ENCODE peak calls at places on chromosomes 11 and 22, in four cellular contexts. G is A549, P is cardiac muscle cell, X is mammary epithelial cell. M is an unnamed sample.

GRCh38 chr11:19951558-19952083 is 208.7 kb downstream of the DBX1 start:
- DNase-seq in G (peak), P (peak), X (peak), M (peak)

GRCh38 chr11:95490625-95491024 is 259.6 kb upstream of the SESN3 start:
- DNase-seq in G (no peak), P (no peak), X (no peak), M (no peak)

GRCh38 chr22:36350751-36351594 is 36.8 kb downstream of the MYH9 start:
- DNase-seq in G (peak), P (no peak), X (peak), M (no peak)

GRCh38 chr11:85758026-85758425 is 52.9 kb downstream of the SYTL2 start:
- DNase-seq in G (no peak), P (no peak), X (no peak), M (no peak)

GRCh38 chr11:5293028-5293427 is 8.7 kb downstream of the OR51B4 start:
- DNase-seq in G (no peak), P (no peak), X (no peak), M (no peak)

GRCh38 chr11:78773077-78773476 is 198.4 kb upstream of the NARS2 start:
- DNase-seq in G (no peak), P (peak), X (no peak), M (no peak)

GRCh38 chr22:41619979-41620645 is 731 bp downstream of the DESI1 start:
- DNase-seq in G (no peak), P (no peak), X (peak), M (no peak)

GRCh38 chr22:50272103-50272782 is 2.1 kb upstream of the MAPK11 start:
- DNase-seq in G (no peak), P (no peak), X (no peak), M (no peak)

GRCh38 chr11:86798988-86799387 is 1.4 kb upstream of the PRSS23 start:
- DNase-seq in G (no peak), P (peak), X (no peak), M (no peak)

GRCh38 chr11:126502159-126502558 is 146.7 kb downstream of the ST3GAL4 start:
- DNase-seq in G (no peak), P (no peak), X (peak), M (no peak)

GRCh38 chr11:3162410-3163240 is 2.5 kb downstream of the OSBPL5 start:
- DNase-seq in G (no peak), P (no peak), X (no peak), M (no peak)

DNA sequence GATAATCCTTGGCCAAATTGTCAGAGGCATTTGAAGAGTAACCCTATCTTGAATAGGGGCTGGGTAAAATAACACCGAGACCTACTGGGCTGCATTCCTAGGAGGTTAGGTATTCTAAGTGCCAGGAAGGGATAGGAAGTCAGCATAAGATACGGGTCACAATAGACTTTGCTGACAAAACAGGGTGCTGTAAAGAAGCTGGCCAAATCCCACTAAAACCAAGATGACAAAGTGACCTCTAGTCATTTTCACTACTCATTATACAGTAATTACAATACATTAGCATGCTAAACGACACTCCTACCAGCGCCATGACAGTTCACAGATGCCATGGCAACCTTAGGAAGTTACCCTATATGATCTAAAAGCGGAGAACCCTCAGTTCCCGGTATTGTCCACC is 964 bp upstream of the REXO2 start:
- DNase-seq in G (no peak), P (no peak), X (peak), M (no peak)
- H3K27ac ChIP-seq in G (peak), P (no peak), X (peak), M (no peak)

GRCh38 chr11:43941257-43941879 is 1.1 kb upstream of the C11orf96 start:
- DNase-seq in G (no peak), P (peak), X (no peak), M (no peak)

GRCh38 chr11:43943931-43944751 is 1.7 kb downstream of the C11orf96 start:
- DNase-seq in G (peak), P (peak), X (peak), M (no peak)

GRCh38 chr11:43943357-43943930 is 1.0 kb downstream of the C11orf96 start:
- DNase-seq in G (no peak), P (peak), X (no peak), M (no peak)

GRCh38 chr11:43944761-43945311 is 2.4 kb downstream of the C11orf96 start:
- DNase-seq in G (peak), P (peak), X (peak), M (no peak)

DNA sequence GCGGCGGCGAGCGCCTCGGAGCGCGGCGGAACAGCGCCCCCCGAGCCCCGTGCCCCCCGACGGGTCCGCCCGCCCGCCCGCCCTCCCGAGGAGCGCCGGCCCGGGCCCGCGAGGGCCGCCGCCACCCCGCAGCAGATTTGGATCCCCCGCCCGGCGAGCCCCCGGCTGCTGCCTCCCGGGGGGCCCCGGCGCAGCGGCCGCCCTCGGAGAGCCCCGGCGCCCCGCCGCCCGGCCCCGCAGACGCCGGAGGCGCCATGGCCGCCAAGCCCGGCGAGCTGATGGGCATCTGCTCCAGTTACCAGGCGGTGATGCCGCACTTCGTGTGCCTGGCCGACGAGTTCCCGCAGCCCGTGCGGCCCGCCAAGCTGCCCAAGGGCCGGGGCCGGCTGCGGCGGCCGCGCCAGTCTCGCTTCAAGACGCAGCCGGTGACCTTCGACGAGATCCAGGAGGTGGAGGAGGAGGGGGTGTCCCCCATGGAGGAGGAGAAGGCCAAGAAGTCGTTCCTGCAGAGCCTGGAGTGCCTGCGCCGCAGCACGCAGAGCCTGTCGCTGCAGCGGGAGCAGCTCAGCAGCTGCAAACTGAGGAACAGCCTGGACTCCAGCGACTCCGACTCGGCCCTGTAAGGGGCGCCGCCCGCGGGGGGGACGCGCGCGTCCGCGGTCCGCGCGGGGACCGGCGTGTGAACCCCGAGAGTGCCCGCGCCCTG is 367 bp downstream of the C11orf96 start:
- DNase-seq in G (peak), P (peak), X (no peak), M (peak)
- H3K27ac ChIP-seq in G (peak), P (peak), X (no peak), M (no peak)

GRCh38 chr11:71371674-71372069 is 76.5 kb downstream of the DHCR7 start:
- DNase-seq in G (no peak), P (no peak), X (no peak), M (no peak)
- H3K27ac ChIP-seq in G (no peak), P (no peak), X (no peak), M (no peak)

GRCh38 chr22:25149014-25149413 is 50.6 kb upstream of the CRYBB3 start:
- DNase-seq in G (no peak), P (no peak), X (no peak), M (no peak)

GRCh38 chr22:25148149-25148691 is 51.4 kb upstream of the CRYBB3 start:
- DNase-seq in G (no peak), P (peak), X (no peak), M (no peak)

GRCh38 chr22:25146311-25146710 is 53.3 kb upstream of the CRYBB3 start:
- DNase-seq in G (no peak), P (no peak), X (no peak), M (no peak)

GRCh38 chr22:25144522-25144921 is 55.1 kb upstream of the CRYBB3 start:
- DNase-seq in G (no peak), P (no peak), X (no peak), M (no peak)

DNA sequence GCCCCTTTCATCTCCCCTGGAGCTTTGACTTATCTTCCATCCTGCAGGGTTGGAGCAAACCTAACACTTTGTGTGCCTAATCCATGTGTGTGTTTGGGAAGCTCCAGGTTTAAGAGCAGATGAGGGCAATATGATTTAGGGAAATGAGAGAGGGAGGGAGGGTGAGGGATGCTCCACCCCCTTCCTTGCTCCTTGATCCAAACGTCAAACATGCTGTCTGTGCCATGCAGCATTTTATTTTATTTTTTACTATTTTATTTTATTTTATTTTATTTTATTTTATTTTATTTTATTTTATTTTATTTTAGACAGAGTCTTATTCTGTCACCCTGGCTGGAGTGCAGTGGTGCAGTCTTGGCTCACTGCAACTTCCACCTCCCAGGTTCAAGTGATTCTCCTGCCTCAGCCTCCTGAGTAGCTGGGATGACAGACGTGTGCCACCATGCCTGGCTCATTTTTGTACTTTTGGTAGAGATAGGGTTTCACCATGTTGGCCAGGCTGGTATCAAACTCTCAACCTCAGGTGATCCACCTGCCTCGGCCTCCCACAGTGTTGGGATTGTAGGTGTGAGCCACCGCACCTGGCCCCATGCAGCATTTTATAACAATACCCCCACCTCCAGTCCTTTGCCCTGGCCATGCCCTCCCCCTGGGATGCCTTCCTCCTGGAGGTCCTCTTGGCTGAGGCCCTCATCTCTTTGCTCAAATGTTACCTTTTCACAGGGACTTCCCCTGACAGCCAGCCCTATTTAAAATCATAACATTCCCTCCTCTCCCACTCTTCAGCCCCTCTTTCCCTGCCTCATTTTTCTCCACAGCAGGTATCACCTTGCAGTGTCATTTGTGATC is 52.5 kb upstream of the CRYBB3 start:
- DNase-seq in G (no peak), P (no peak), X (no peak), M (no peak)
- H3K27ac ChIP-seq in G (no peak), P (no peak), X (no peak), M (no peak)

GRCh38 chr22:46657655-46657953 is 37.4 kb downstream of the GRAMD4 start:
- DNase-seq in G (no peak), P (no peak), X (no peak), M (no peak)

GRCh38 chr22:46659791-46660186 is 39.6 kb downstream of the GRAMD4 start:
- DNase-seq in G (no peak), P (no peak), X (no peak), M (no peak)

GRCh38 chr22:46660604-46661201 is 40.5 kb downstream of the GRAMD4 start:
- DNase-seq in G (no peak), P (no peak), X (peak), M (no peak)

GRCh38 chr22:46657996-46658947 is 38.1 kb downstream of the GRAMD4 start:
- DNase-seq in G (no peak), P (no peak), X (peak), M (no peak)

DNA sequence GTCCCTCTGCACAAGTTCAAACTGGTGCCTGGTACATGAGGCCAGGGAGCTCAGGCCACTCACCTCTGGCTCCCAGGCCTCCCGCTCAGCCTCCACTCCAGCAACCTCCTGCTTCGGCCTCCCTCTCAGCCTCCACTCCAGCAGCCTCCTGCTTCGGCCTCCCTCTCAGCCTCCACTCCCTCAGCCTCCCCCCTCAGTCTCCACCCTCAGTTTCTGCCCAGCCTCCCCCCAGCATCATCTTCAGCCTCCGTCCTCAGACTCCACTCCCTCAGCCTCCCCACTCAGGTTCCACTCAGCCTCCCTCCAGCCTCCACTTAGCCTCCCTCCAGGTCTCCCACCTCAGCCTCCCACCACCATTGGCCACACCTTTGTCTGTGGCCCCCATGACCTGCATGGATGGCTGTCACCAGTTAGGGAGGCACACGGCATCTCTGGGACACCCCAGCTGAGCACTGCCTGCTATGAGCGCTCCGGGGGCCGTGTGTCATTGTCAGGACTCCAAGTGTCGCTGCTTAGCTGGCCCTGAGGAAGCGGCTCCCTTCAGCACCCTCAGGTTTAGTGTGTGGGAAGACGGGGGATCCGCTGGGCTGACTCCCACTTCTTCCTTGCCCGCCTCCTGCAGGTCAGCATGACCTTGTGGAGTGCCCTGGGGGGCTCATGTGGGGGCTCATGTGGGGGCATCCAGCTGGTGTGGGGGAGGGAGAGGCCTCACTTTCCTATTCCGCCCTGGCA is 39.0 kb downstream of the GRAMD4 start:
- DNase-seq in G (no peak), P (no peak), X (no peak), M (no peak)
- H3K27ac ChIP-seq in G (no peak), P (no peak), X (no peak), M (no peak)

GRCh38 chr22:23294221-23294620 is 113.9 kb downstream of the BCR start:
- DNase-seq in G (no peak), P (no peak), X (no peak), M (no peak)

GRCh38 chr22:23293720-23294119 is 113.4 kb downstream of the BCR start:
- DNase-seq in G (no peak), P (no peak), X (no peak), M (no peak)

GRCh38 chr22:23291806-23292452 is 111.6 kb downstream of the BCR start:
- DNase-seq in G (no peak), P (no peak), X (no peak), M (no peak)

GRCh38 chr22:23289851-23290724 is 109.8 kb downstream of the BCR start:
- DNase-seq in G (peak), P (peak), X (peak), M (peak)

DNA sequence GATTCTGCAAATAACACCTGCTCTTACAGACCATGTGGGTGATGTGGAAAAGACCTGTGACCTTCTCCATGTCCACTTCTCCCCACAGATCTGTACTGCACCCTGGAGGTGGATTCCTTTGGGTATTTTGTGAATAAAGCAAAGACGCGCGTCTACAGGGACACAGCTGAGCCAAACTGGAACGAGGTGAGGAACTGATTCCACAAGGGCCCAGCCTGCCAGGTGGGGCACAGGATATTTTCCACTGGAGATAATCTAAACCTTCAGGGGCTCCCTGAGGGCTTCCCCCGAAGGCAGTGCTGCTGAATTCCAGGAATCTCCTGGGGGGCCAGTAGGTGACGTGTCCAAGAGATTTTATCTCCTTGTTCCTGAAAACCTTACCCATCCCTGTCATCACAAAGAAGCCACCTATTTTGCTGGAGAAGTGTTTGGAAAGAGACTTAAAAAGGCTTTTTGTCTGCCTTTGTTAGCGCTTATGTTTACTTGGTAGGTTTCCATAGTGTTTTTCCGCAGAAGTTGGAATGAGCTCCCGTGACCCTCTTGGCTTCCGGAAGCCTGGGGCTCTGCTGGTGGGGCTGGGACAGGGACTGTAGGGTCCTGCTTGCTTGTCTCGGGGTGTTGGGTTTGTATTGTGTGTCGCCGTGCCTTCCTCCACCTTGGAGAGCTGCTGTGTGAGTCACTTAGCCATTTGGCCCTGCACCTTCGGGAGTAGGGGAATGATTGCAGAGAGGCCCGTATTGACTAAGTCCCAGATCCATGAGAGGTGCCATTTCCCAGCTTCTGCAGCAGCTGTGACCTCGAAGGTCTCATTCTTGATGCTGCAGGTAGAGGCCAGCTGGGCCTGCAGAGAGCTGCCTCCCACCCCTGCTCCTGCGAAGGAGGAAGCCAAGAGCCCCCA is 112.4 kb downstream of the BCR start:
- DNase-seq in G (no peak), P (no peak), X (no peak), M (no peak)
- H3K27ac ChIP-seq in G (no peak), P (no peak), X (no peak), M (no peak)

DNA sequence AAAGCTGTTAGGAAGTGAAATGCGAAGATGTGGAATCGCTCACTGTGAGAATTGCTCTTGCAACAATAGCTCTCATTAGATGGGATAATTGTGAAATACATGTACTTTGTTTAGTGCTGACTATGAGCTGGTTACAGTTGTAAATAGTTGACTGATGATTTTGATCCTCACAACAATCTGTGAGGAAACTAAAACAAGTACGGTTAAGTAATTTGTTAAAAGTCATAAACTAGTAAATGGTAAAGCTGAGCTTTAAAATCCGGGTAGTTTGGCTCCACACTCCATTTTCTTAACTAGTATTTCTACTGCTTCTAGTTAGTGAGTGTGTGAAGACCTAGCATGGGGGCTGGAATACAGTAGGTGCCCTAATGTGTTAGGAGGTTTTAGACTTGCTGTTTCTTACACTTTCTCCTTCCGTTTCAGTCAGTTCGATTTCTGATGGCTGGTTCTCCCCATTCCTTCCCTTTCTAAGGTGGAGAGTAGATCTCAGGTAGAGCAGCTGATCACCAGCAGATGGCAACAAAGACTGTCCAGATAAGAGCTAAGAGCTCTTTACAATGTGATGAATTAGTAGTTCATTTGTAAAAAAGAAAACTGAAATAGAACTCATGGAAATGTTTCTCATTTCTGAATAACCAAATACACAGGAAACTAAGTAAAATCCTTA is 16.3 kb upstream of the CYP2R1 start:
- DNase-seq in G (peak), P (peak), X (peak), M (no peak)
- H3K27ac ChIP-seq in G (no peak), P (no peak), X (no peak), M (no peak)

GRCh38 chr11:1928038-1928890 is 8.8 kb downstream of the TNNT3 start:
- DNase-seq in G (no peak), P (no peak), X (no peak), M (no peak)
- H3K27ac ChIP-seq in G (no peak), P (no peak), X (no peak), M (no peak)

GRCh38 chr11:133265536-133265935 is 266.8 kb downstream of the OPCML start:
- DNase-seq in G (no peak), P (no peak), X (no peak), M (no peak)
- H3K27ac ChIP-seq in G (no peak), P (no peak), X (no peak), M (no peak)